ENCODE peak calls at places on chromosomes 1 and 21, in nine cellular contexts. One of them, this sample, is unnamed.

GRCh38 chr1:43174873-43175272 is 2.7 kb downstream of the CFAP57 start:
- DNase-seq in Right ventricle myocardium inferior: no peak
- DNase-seq in NCI-H1092: no peak
- DNase-seq in RPMI7951: no peak
- DNase-seq in fibroblast of the aortic adventitia: no peak
- DNase-seq in PC-3: no peak
- DNase-seq in astrocyte of the spinal cord: no peak
- DNase-seq in GM06990: no peak
- DNase-seq in HFFc6: no peak
- DNase-seq in this sample: no peak

GRCh38 chr1:228088586-228089498 is 6.3 kb downstream of the ARF1 start:
- DNase-seq in GM06990: no peak
- DNase-seq in PC-3: no peak
- DNase-seq in NCI-H1092: no peak
- DNase-seq in fibroblast of the aortic adventitia: peak; percentile 69
- DNase-seq in HFFc6: no peak
- DNase-seq in Right ventricle myocardium inferior: no peak
- DNase-seq in astrocyte of the spinal cord: no peak
- DNase-seq in RPMI7951: no peak
- DNase-seq in this sample: no peak

GRCh38 chr21:45069711-45070110 is 4.7 kb upstream of the ADARB1 start:
- DNase-seq in RPMI7951: no peak
- DNase-seq in NCI-H1092: no peak
- DNase-seq in HFFc6: no peak
- DNase-seq in GM06990: no peak
- DNase-seq in astrocyte of the spinal cord: no peak
- DNase-seq in PC-3: no peak
- DNase-seq in Right ventricle myocardium inferior: no peak
- DNase-seq in fibroblast of the aortic adventitia: no peak
- DNase-seq in this sample: no peak

GRCh38 chr1:167623951-167624350 is 6.1 kb upstream of the RCSD1 start:
- DNase-seq in NCI-H1092: no peak
- DNase-seq in HFFc6: no peak
- DNase-seq in PC-3: no peak
- DNase-seq in GM06990: no peak
- DNase-seq in RPMI7951: no peak
- DNase-seq in astrocyte of the spinal cord: no peak
- DNase-seq in fibroblast of the aortic adventitia: no peak
- DNase-seq in Right ventricle myocardium inferior: no peak
- DNase-seq in this sample: no peak

GRCh38 chr1:119783354-119784126 is 14.8 kb upstream of the HMGCS2 start:
- DNase-seq in PC-3: peak; percentile 4
- DNase-seq in NCI-H1092: no peak
- DNase-seq in GM06990: no peak
- DNase-seq in Right ventricle myocardium inferior: no peak
- DNase-seq in astrocyte of the spinal cord: no peak
- DNase-seq in fibroblast of the aortic adventitia: peak; percentile 52
- DNase-seq in HFFc6: no peak
- DNase-seq in RPMI7951: no peak
- DNase-seq in this sample: no peak

GRCh38 chr21:41836166-41837015 is 42.8 kb downstream of the PRDM15 start:
- DNase-seq in Right ventricle myocardium inferior: no peak
- DNase-seq in astrocyte of the spinal cord: no peak
- DNase-seq in PC-3: no peak
- DNase-seq in HFFc6: no peak
- DNase-seq in fibroblast of the aortic adventitia: no peak
- DNase-seq in RPMI7951: no peak
- DNase-seq in GM06990: no peak
- DNase-seq in NCI-H1092: no peak
- DNase-seq in this sample: no peak

GRCh38 chr1:59919742-59920141 is 6.8 kb downstream of the CYP2J2 start:
- DNase-seq in PC-3: no peak
- DNase-seq in NCI-H1092: no peak
- DNase-seq in astrocyte of the spinal cord: no peak
- DNase-seq in RPMI7951: no peak
- DNase-seq in HFFc6: no peak
- DNase-seq in fibroblast of the aortic adventitia: no peak
- DNase-seq in GM06990: no peak
- DNase-seq in Right ventricle myocardium inferior: no peak
- DNase-seq in this sample: no peak

GRCh38 chr1:207658408-207658807 is 13.5 kb downstream of the CR1L start:
- DNase-seq in astrocyte of the spinal cord: no peak
- DNase-seq in GM06990: no peak
- DNase-seq in NCI-H1092: no peak
- DNase-seq in Right ventricle myocardium inferior: no peak
- DNase-seq in PC-3: no peak
- DNase-seq in HFFc6: no peak
- DNase-seq in RPMI7951: no peak
- DNase-seq in fibroblast of the aortic adventitia: no peak
- DNase-seq in this sample: no peak

GRCh38 chr1:200786792-200787191 is 48.1 kb downstream of the CAMSAP2 start:
- DNase-seq in fibroblast of the aortic adventitia: no peak
- DNase-seq in Right ventricle myocardium inferior: no peak
- DNase-seq in HFFc6: no peak
- DNase-seq in PC-3: no peak
- DNase-seq in RPMI7951: no peak
- DNase-seq in astrocyte of the spinal cord: no peak
- DNase-seq in NCI-H1092: no peak
- DNase-seq in GM06990: no peak
- DNase-seq in this sample: no peak

GRCh38 chr1:196558424-196558823 is 49.8 kb downstream of the KCNT2 start:
- DNase-seq in HFFc6: peak; percentile 66
- DNase-seq in Right ventricle myocardium inferior: no peak
- DNase-seq in RPMI7951: peak; percentile 77
- DNase-seq in astrocyte of the spinal cord: peak; percentile 84
- DNase-seq in GM06990: no peak
- DNase-seq in PC-3: peak; percentile 38
- DNase-seq in fibroblast of the aortic adventitia: peak; percentile 87
- DNase-seq in NCI-H1092: no peak
- DNase-seq in this sample: peak; percentile 43

GRCh38 chr1:89198500-89199072 is at the start of gene GBP4:
- DNase-seq in astrocyte of the spinal cord: peak; percentile 9
- DNase-seq in fibroblast of the aortic adventitia: peak; percentile 50
- DNase-seq in RPMI7951: peak; percentile 50
- DNase-seq in PC-3: peak; percentile 20
- DNase-seq in Right ventricle myocardium inferior: peak; percentile 77
- DNase-seq in GM06990: peak; percentile 44
- DNase-seq in HFFc6: no peak
- DNase-seq in NCI-H1092: no peak
- DNase-seq in this sample: no peak

GRCh38 chr1:30189818-30190480 is 533.4 kb downstream of the MATN1 start:
- DNase-seq in fibroblast of the aortic adventitia: no peak
- DNase-seq in HFFc6: no peak
- DNase-seq in astrocyte of the spinal cord: no peak
- DNase-seq in GM06990: no peak
- DNase-seq in NCI-H1092: no peak
- DNase-seq in RPMI7951: no peak
- DNase-seq in PC-3: no peak
- DNase-seq in Right ventricle myocardium inferior: no peak
- DNase-seq in this sample: no peak

GRCh38 chr1:108082006-108082405 is 117.0 kb upstream of the VAV3 start:
- DNase-seq in HFFc6: no peak
- DNase-seq in Right ventricle myocardium inferior: no peak
- DNase-seq in RPMI7951: no peak
- DNase-seq in NCI-H1092: no peak
- DNase-seq in GM06990: no peak
- DNase-seq in astrocyte of the spinal cord: no peak
- DNase-seq in fibroblast of the aortic adventitia: no peak
- DNase-seq in PC-3: no peak
- DNase-seq in this sample: no peak

GRCh38 chr1:243501002-243501401 is 245.2 kb downstream of the SDCCAG8 start:
- DNase-seq in fibroblast of the aortic adventitia: peak; percentile 77
- DNase-seq in PC-3: peak; percentile 38
- DNase-seq in NCI-H1092: no peak
- DNase-seq in RPMI7951: peak; percentile 85
- DNase-seq in astrocyte of the spinal cord: peak; percentile 88
- DNase-seq in Right ventricle myocardium inferior: no peak
- DNase-seq in HFFc6: peak; percentile 81
- DNase-seq in GM06990: no peak
- DNase-seq in this sample: peak; percentile 32

GRCh38 chr1:111441573-111442192 is 7.4 kb downstream of the WDR77 start:
- DNase-seq in Right ventricle myocardium inferior: no peak
- DNase-seq in NCI-H1092: no peak
- DNase-seq in fibroblast of the aortic adventitia: no peak
- DNase-seq in HFFc6: no peak
- DNase-seq in astrocyte of the spinal cord: no peak
- DNase-seq in RPMI7951: no peak
- DNase-seq in GM06990: no peak
- DNase-seq in PC-3: peak; percentile 35
- DNase-seq in this sample: no peak

GRCh38 chr1:197868751-197869501 is 33.5 kb upstream of the C1orf53 start:
- DNase-seq in HFFc6: peak; percentile 68
- DNase-seq in NCI-H1092: no peak
- DNase-seq in astrocyte of the spinal cord: peak; percentile 76
- DNase-seq in fibroblast of the aortic adventitia: peak; percentile 76
- DNase-seq in Right ventricle myocardium inferior: no peak
- DNase-seq in PC-3: peak; percentile 66
- DNase-seq in GM06990: no peak
- DNase-seq in RPMI7951: peak; percentile 59
- DNase-seq in this sample: peak; percentile 26

GRCh38 chr1:208160259-208160819 is 83.8 kb downstream of the PLXNA2 start:
- DNase-seq in NCI-H1092: no peak
- DNase-seq in astrocyte of the spinal cord: no peak
- DNase-seq in HFFc6: no peak
- DNase-seq in PC-3: no peak
- DNase-seq in fibroblast of the aortic adventitia: no peak
- DNase-seq in RPMI7951: no peak
- DNase-seq in GM06990: no peak
- DNase-seq in Right ventricle myocardium inferior: no peak
- DNase-seq in this sample: no peak

GRCh38 chr1:40556121-40556520 is 24.7 kb downstream of the ZNF684 start:
- DNase-seq in RPMI7951: no peak
- DNase-seq in astrocyte of the spinal cord: no peak
- DNase-seq in Right ventricle myocardium inferior: no peak
- DNase-seq in PC-3: no peak
- DNase-seq in NCI-H1092: no peak
- DNase-seq in HFFc6: no peak
- DNase-seq in fibroblast of the aortic adventitia: no peak
- DNase-seq in GM06990: no peak
- DNase-seq in this sample: no peak

GRCh38 chr1:233668146-233668724 is 54.3 kb downstream of the KCNK1 start:
- DNase-seq in GM06990: no peak
- DNase-seq in RPMI7951: no peak
- DNase-seq in NCI-H1092: no peak
- DNase-seq in Right ventricle myocardium inferior: no peak
- DNase-seq in PC-3: peak; percentile 35
- DNase-seq in fibroblast of the aortic adventitia: peak; percentile 75
- DNase-seq in astrocyte of the spinal cord: no peak
- DNase-seq in HFFc6: no peak
- DNase-seq in this sample: no peak

GRCh38 chr1:166304131-166304530 is 137.3 kb upstream of the FAM78B start:
- DNase-seq in astrocyte of the spinal cord: no peak
- DNase-seq in GM06990: no peak
- DNase-seq in Right ventricle myocardium inferior: no peak
- DNase-seq in fibroblast of the aortic adventitia: no peak
- DNase-seq in PC-3: no peak
- DNase-seq in RPMI7951: no peak
- DNase-seq in HFFc6: no peak
- DNase-seq in NCI-H1092: no peak
- DNase-seq in this sample: no peak

GRCh38 chr21:45592208-45592619 is 50.0 kb upstream of the SLC19A1 start:
- DNase-seq in HFFc6: no peak
- DNase-seq in RPMI7951: no peak
- DNase-seq in Right ventricle myocardium inferior: no peak
- DNase-seq in NCI-H1092: no peak
- DNase-seq in PC-3: no peak
- DNase-seq in astrocyte of the spinal cord: no peak
- DNase-seq in fibroblast of the aortic adventitia: peak; percentile 10
- DNase-seq in GM06990: peak; percentile 65
- DNase-seq in this sample: no peak

GRCh38 chr1:43847882-43848281 is 85.7 kb upstream of the ARTN start:
- DNase-seq in Right ventricle myocardium inferior: no peak
- DNase-seq in fibroblast of the aortic adventitia: no peak
- DNase-seq in NCI-H1092: no peak
- DNase-seq in astrocyte of the spinal cord: no peak
- DNase-seq in GM06990: no peak
- DNase-seq in HFFc6: no peak
- DNase-seq in RPMI7951: no peak
- DNase-seq in PC-3: peak; percentile 22
- DNase-seq in this sample: no peak

GRCh38 chr21:39047046-39047445 is 136.2 kb downstream of the PSMG1 start:
- DNase-seq in Right ventricle myocardium inferior: no peak
- DNase-seq in GM06990: no peak
- DNase-seq in fibroblast of the aortic adventitia: no peak
- DNase-seq in HFFc6: no peak
- DNase-seq in NCI-H1092: no peak
- DNase-seq in RPMI7951: no peak
- DNase-seq in PC-3: no peak
- DNase-seq in astrocyte of the spinal cord: no peak
- DNase-seq in this sample: no peak

GRCh38 chr1:25031601-25031965 is 101.5 kb upstream of the RUNX3 start:
- DNase-seq in RPMI7951: no peak
- DNase-seq in HFFc6: no peak
- DNase-seq in fibroblast of the aortic adventitia: no peak
- DNase-seq in PC-3: no peak
- DNase-seq in astrocyte of the spinal cord: peak; percentile 23
- DNase-seq in GM06990: no peak
- DNase-seq in NCI-H1092: no peak
- DNase-seq in Right ventricle myocardium inferior: no peak
- DNase-seq in this sample: no peak

GRCh38 chr21:34544032-34544496 is 32.1 kb upstream of the KCNE1 start:
- DNase-seq in GM06990: peak; percentile 42
- DNase-seq in astrocyte of the spinal cord: peak; percentile 72
- DNase-seq in RPMI7951: peak; percentile 72
- DNase-seq in PC-3: peak; percentile 93
- DNase-seq in HFFc6: peak; percentile 64
- DNase-seq in Right ventricle myocardium inferior: no peak
- DNase-seq in NCI-H1092: peak; percentile 8
- DNase-seq in fibroblast of the aortic adventitia: peak; percentile 81
- DNase-seq in this sample: no peak

GRCh38 chr1:171403396-171403795 is 81.9 kb upstream of the PRRC2C start:
- DNase-seq in PC-3: peak; percentile 21
- DNase-seq in astrocyte of the spinal cord: no peak
- DNase-seq in HFFc6: peak; percentile 12
- DNase-seq in Right ventricle myocardium inferior: no peak
- DNase-seq in RPMI7951: peak; percentile 67
- DNase-seq in NCI-H1092: no peak
- DNase-seq in fibroblast of the aortic adventitia: peak; percentile 11
- DNase-seq in GM06990: no peak
- DNase-seq in this sample: peak; percentile 9

GRCh38 chr1:156499194-156499702 is 1.3 kb downstream of the MEF2D start:
- DNase-seq in fibroblast of the aortic adventitia: no peak
- DNase-seq in Right ventricle myocardium inferior: no peak
- DNase-seq in PC-3: peak; percentile 27
- DNase-seq in astrocyte of the spinal cord: peak; percentile 19
- DNase-seq in GM06990: no peak
- DNase-seq in NCI-H1092: no peak
- DNase-seq in RPMI7951: no peak
- DNase-seq in HFFc6: no peak
- DNase-seq in this sample: no peak

GRCh38 chr1:93672477-93673158 is 9.0 kb downstream of the BCAR3 start:
- DNase-seq in NCI-H1092: no peak
- DNase-seq in HFFc6: no peak
- DNase-seq in fibroblast of the aortic adventitia: no peak
- DNase-seq in GM06990: no peak
- DNase-seq in Right ventricle myocardium inferior: no peak
- DNase-seq in PC-3: no peak
- DNase-seq in RPMI7951: no peak
- DNase-seq in astrocyte of the spinal cord: no peak
- DNase-seq in this sample: no peak

GRCh38 chr1:182374101-182374834 is 17.3 kb downstream of the GLUL start:
- DNase-seq in Right ventricle myocardium inferior: no peak
- DNase-seq in NCI-H1092: no peak
- DNase-seq in HFFc6: no peak
- DNase-seq in GM06990: no peak
- DNase-seq in fibroblast of the aortic adventitia: no peak
- DNase-seq in RPMI7951: no peak
- DNase-seq in PC-3: no peak
- DNase-seq in astrocyte of the spinal cord: no peak
- DNase-seq in this sample: no peak

GRCh38 chr1:210591214-210591613 is 262.5 kb downstream of the HHAT start:
- DNase-seq in Right ventricle myocardium inferior: no peak
- DNase-seq in NCI-H1092: no peak
- DNase-seq in RPMI7951: no peak
- DNase-seq in HFFc6: no peak
- DNase-seq in fibroblast of the aortic adventitia: no peak
- DNase-seq in PC-3: no peak
- DNase-seq in astrocyte of the spinal cord: no peak
- DNase-seq in GM06990: no peak
- DNase-seq in this sample: no peak